ENCODE peak calls at places on chromosomes 2 and 18, in four cellular contexts. Y, Q, A and V are unnamed samples.

GRCh38 chr2:95326433-95327140 is 29.4 kb downstream of the KCNIP3 start:
- DNase-seq in Y (no peak), Q (no peak), A (no peak), V (no peak)

GRCh38 chr2:72148391-72148974 is 821 bp upstream of the CYP26B1 start:
- DNase-seq in Y (no peak), Q (peak), A (no peak), V (no peak)

GRCh38 chr2:28340312-28341202 is 52.1 kb upstream of the FOSL2 start:
- DNase-seq in Y (no peak), Q (no peak), A (no peak), V (no peak)

GRCh38 chr2:113282747-113283533 is 4.2 kb upstream of the PAX8 start:
- DNase-seq in Y (peak), Q (peak), A (peak), V (peak)

GRCh38 chr18:524496-524895 is 24.0 kb upstream of the COLEC12 start:
- DNase-seq in Y (no peak), Q (no peak), A (peak), V (no peak)

GRCh38 chr2:38627400-38627799 is 24.7 kb upstream of the HNRNPLL start:
- DNase-seq in Y (no peak), Q (no peak), A (no peak), V (no peak)

GRCh38 chr18:6734746-6735430 is 5.4 kb downstream of the ARHGAP28 start:
- DNase-seq in Y (no peak), Q (no peak), A (peak), V (no peak)

GRCh38 chr18:62526098-62527025 is 3.5 kb downstream of the ZCCHC2 start:
- DNase-seq in Y (peak), Q (peak), A (peak), V (peak)

GRCh38 chr2:200380139-200380561 is 73.7 kb downstream of the SPATS2L start:
- DNase-seq in Y (peak), Q (no peak), A (no peak), V (no peak)

GRCh38 chr2:136143603-136144451 is 25.9 kb upstream of the CXCR4 start:
- DNase-seq in Y (no peak), Q (no peak), A (no peak), V (no peak)

GRCh38 chr2:218833023-218833609 is 1.5 kb upstream of the PRKAG3 start:
- DNase-seq in Y (no peak), Q (no peak), A (no peak), V (no peak)

GRCh38 chr2:74181739-74182138 is 3.1 kb upstream of the MOB1A start:
- DNase-seq in Y (peak), Q (peak), A (no peak), V (peak)

GRCh38 chr2:138922973-138923563 is 142.9 kb upstream of the NXPH2 start:
- DNase-seq in Y (peak), Q (peak), A (peak), V (no peak)

GRCh38 chr2:5981241-5982055 is 289.3 kb downstream of the SOX11 start:
- DNase-seq in Y (peak), Q (no peak), A (peak), V (peak)

GRCh38 chr2:112155331-112156151 is 17.4 kb downstream of the FBLN7 start:
- DNase-seq in Y (no peak), Q (peak), A (no peak), V (no peak)

GRCh38 chr2:33583194-33583938 is 15.7 kb downstream of the FAM98A start:
- DNase-seq in Y (peak), Q (peak), A (peak), V (peak)

GRCh38 chr2:39994151-39994550 is 215.1 kb upstream of the THUMPD2 start:
- DNase-seq in Y (no peak), Q (no peak), A (peak), V (no peak)

GRCh38 chr2:8426577-8426976 is 255.3 kb upstream of the ID2 start:
- DNase-seq in Y (no peak), Q (no peak), A (no peak), V (no peak)

GRCh38 chr2:171515672-171516298 is 6.5 kb upstream of the CYBRD1 start:
- DNase-seq in Y (no peak), Q (no peak), A (peak), V (no peak)

GRCh38 chr2:10911291-10912075 is at the start of gene KCNF1:
- DNase-seq in Y (peak), Q (peak), A (peak), V (no peak)

GRCh38 chr2:26745609-26746327 is 18.3 kb upstream of the SLC35F6 start:
- DNase-seq in Y (peak), Q (peak), A (peak), V (peak)